ENCODE peak calls at places on chromosomes 1 and 21, in eight cellular contexts. One of them, this sample, is unnamed.

GRCh38 chr1:9118186-9118585 is 10.7 kb downstream of the GPR157 start:
- DNase-seq in endothelial cell: no peak
- DNase-seq in NCI-H187: no peak
- DNase-seq in non-pigmented ciliary epithelial cell: no peak
- DNase-seq in substantia nigra: no peak
- DNase-seq in AG09319: no peak
- DNase-seq in BE2C: no peak
- DNase-seq in effector CD4-positive, alpha-beta T cell: no peak
- DNase-seq in this sample: no peak

GRCh38 chr1:85297855-85298629 is 21.6 kb upstream of the BCL10 start:
- DNase-seq in endothelial cell: no peak
- DNase-seq in NCI-H187: no peak
- DNase-seq in non-pigmented ciliary epithelial cell: peak
- DNase-seq in substantia nigra: no peak
- DNase-seq in AG09319: peak
- DNase-seq in BE2C: no peak
- DNase-seq in effector CD4-positive, alpha-beta T cell: peak
- DNase-seq in this sample: peak

GRCh38 chr1:161803181-161803580 is 37.1 kb downstream of the ATF6 start:
- DNase-seq in endothelial cell: no peak
- DNase-seq in NCI-H187: no peak
- DNase-seq in non-pigmented ciliary epithelial cell: no peak
- DNase-seq in substantia nigra: no peak
- DNase-seq in AG09319: no peak
- DNase-seq in BE2C: no peak
- DNase-seq in effector CD4-positive, alpha-beta T cell: no peak
- DNase-seq in this sample: no peak

GRCh38 chr1:187622545-187622944 is 793.8 kb downstream of the PLA2G4A start:
- DNase-seq in endothelial cell: no peak
- DNase-seq in NCI-H187: no peak
- DNase-seq in non-pigmented ciliary epithelial cell: no peak
- DNase-seq in substantia nigra: no peak
- DNase-seq in AG09319: no peak
- DNase-seq in BE2C: no peak
- DNase-seq in effector CD4-positive, alpha-beta T cell: no peak
- DNase-seq in this sample: no peak

GRCh38 chr21:43972850-43973633 is 39.1 kb upstream of the TRAPPC10 start:
- DNase-seq in endothelial cell: no peak
- DNase-seq in NCI-H187: no peak
- DNase-seq in non-pigmented ciliary epithelial cell: no peak
- DNase-seq in substantia nigra: no peak
- DNase-seq in AG09319: no peak
- DNase-seq in BE2C: no peak
- DNase-seq in effector CD4-positive, alpha-beta T cell: no peak
- DNase-seq in this sample: no peak

GRCh38 chr1:201810466-201811216 is 18.3 kb upstream of the IPO9 start:
- DNase-seq in endothelial cell: no peak
- DNase-seq in NCI-H187: no peak
- DNase-seq in non-pigmented ciliary epithelial cell: no peak
- DNase-seq in substantia nigra: no peak
- DNase-seq in AG09319: no peak
- DNase-seq in BE2C: no peak
- DNase-seq in effector CD4-positive, alpha-beta T cell: no peak
- DNase-seq in this sample: no peak

GRCh38 chr1:10399487-10399917 is 638 bp downstream of the PGD start:
- DNase-seq in endothelial cell: no peak
- DNase-seq in NCI-H187: no peak
- DNase-seq in non-pigmented ciliary epithelial cell: no peak
- DNase-seq in substantia nigra: no peak
- DNase-seq in AG09319: no peak
- DNase-seq in BE2C: no peak
- DNase-seq in effector CD4-positive, alpha-beta T cell: no peak
- DNase-seq in this sample: no peak

GRCh38 chr1:114152211-114153050 is 1.2 kb downstream of the SYT6 start:
- DNase-seq in endothelial cell: peak
- DNase-seq in NCI-H187: no peak
- DNase-seq in non-pigmented ciliary epithelial cell: no peak
- DNase-seq in substantia nigra: peak
- DNase-seq in AG09319: peak
- DNase-seq in BE2C: peak
- DNase-seq in effector CD4-positive, alpha-beta T cell: no peak
- DNase-seq in this sample: no peak

GRCh38 chr1:211352465-211352864 is 25.8 kb downstream of the TRAF5 start:
- DNase-seq in endothelial cell: no peak
- DNase-seq in NCI-H187: no peak
- DNase-seq in non-pigmented ciliary epithelial cell: no peak
- DNase-seq in substantia nigra: no peak
- DNase-seq in AG09319: no peak
- DNase-seq in BE2C: no peak
- DNase-seq in effector CD4-positive, alpha-beta T cell: no peak
- DNase-seq in this sample: no peak

GRCh38 chr1:54054438-54054749 is 986 bp downstream of the TCEANC2 start:
- DNase-seq in endothelial cell: no peak
- DNase-seq in NCI-H187: no peak
- DNase-seq in non-pigmented ciliary epithelial cell: no peak
- DNase-seq in substantia nigra: no peak
- DNase-seq in AG09319: no peak
- DNase-seq in BE2C: no peak
- DNase-seq in effector CD4-positive, alpha-beta T cell: no peak
- DNase-seq in this sample: no peak

GRCh38 chr1:162033445-162033844 is 9.8 kb upstream of the OLFML2B start:
- DNase-seq in endothelial cell: no peak
- DNase-seq in NCI-H187: no peak
- DNase-seq in non-pigmented ciliary epithelial cell: no peak
- DNase-seq in substantia nigra: peak
- DNase-seq in AG09319: no peak
- DNase-seq in BE2C: peak
- DNase-seq in effector CD4-positive, alpha-beta T cell: no peak
- DNase-seq in this sample: no peak

GRCh38 chr21:44686000-44686781 is 4.2 kb upstream of the KRTAP12-1 start:
- DNase-seq in endothelial cell: no peak
- DNase-seq in NCI-H187: no peak
- DNase-seq in non-pigmented ciliary epithelial cell: no peak
- DNase-seq in substantia nigra: no peak
- DNase-seq in AG09319: no peak
- DNase-seq in BE2C: no peak
- DNase-seq in effector CD4-positive, alpha-beta T cell: no peak
- DNase-seq in this sample: no peak

GRCh38 chr1:157993179-157994080 is at the start of gene KIRREL1:
- DNase-seq in endothelial cell: peak
- DNase-seq in NCI-H187: peak
- DNase-seq in non-pigmented ciliary epithelial cell: no peak
- DNase-seq in substantia nigra: peak
- DNase-seq in AG09319: no peak
- DNase-seq in BE2C: no peak
- DNase-seq in effector CD4-positive, alpha-beta T cell: no peak
- DNase-seq in this sample: no peak

GRCh38 chr1:47191940-47192457 is 2.2 kb upstream of the PDZK1IP1 start:
- DNase-seq in endothelial cell: no peak
- DNase-seq in NCI-H187: no peak
- DNase-seq in non-pigmented ciliary epithelial cell: no peak
- DNase-seq in substantia nigra: no peak
- DNase-seq in AG09319: no peak
- DNase-seq in BE2C: no peak
- DNase-seq in effector CD4-positive, alpha-beta T cell: no peak
- DNase-seq in this sample: no peak

GRCh38 chr1:205827623-205828022 is 14.6 kb upstream of the SLC41A1 start:
- DNase-seq in endothelial cell: no peak
- DNase-seq in NCI-H187: no peak
- DNase-seq in non-pigmented ciliary epithelial cell: no peak
- DNase-seq in substantia nigra: no peak
- DNase-seq in AG09319: no peak
- DNase-seq in BE2C: no peak
- DNase-seq in effector CD4-positive, alpha-beta T cell: no peak
- DNase-seq in this sample: no peak

GRCh38 chr1:218558411-218558810 is 213.3 kb downstream of the TGFB2 start:
- DNase-seq in endothelial cell: no peak
- DNase-seq in NCI-H187: no peak
- DNase-seq in non-pigmented ciliary epithelial cell: no peak
- DNase-seq in substantia nigra: no peak
- DNase-seq in AG09319: no peak
- DNase-seq in BE2C: no peak
- DNase-seq in effector CD4-positive, alpha-beta T cell: no peak
- DNase-seq in this sample: no peak

GRCh38 chr1:93907718-93908117 is 1.5 kb downstream of the GCLM start:
- DNase-seq in endothelial cell: no peak
- DNase-seq in NCI-H187: no peak
- DNase-seq in non-pigmented ciliary epithelial cell: no peak
- DNase-seq in substantia nigra: no peak
- DNase-seq in AG09319: no peak
- DNase-seq in BE2C: peak
- DNase-seq in effector CD4-positive, alpha-beta T cell: no peak
- DNase-seq in this sample: no peak

GRCh38 chr1:61253912-61254628 is 171.7 kb downstream of the NFIA start:
- DNase-seq in endothelial cell: no peak
- DNase-seq in NCI-H187: no peak
- DNase-seq in non-pigmented ciliary epithelial cell: no peak
- DNase-seq in substantia nigra: no peak
- DNase-seq in AG09319: no peak
- DNase-seq in BE2C: no peak
- DNase-seq in effector CD4-positive, alpha-beta T cell: no peak
- DNase-seq in this sample: no peak

This sample was measured in GM12878.